ENCODE peak calls at places on chromosome 10, in six cellular contexts. D is K562, A is A549, L is H1, R is HepG2, Z is endothelial cell of umbilical vein. W is an unnamed sample.
A peak's percentile ranks its signal among the peaks of the same experiment; 100 is the strongest.

GRCh38 chr10:88832376-88832775 is 19.3 kb downstream of the ANKRD22 start:
- DNase-seq in A (no peak), Z (no peak), L (no peak), D (no peak), R (no peak), W (no peak)

GRCh38 chr10:75703191-75703861 is 271.9 kb downstream of the LRMDA start:
- DNase-seq in Z (no peak), D (no peak), L (no peak), A (no peak), R (no peak), W (no peak)

GRCh38 chr10:8444630-8445029 is 390.1 kb downstream of the GATA3 start:
- DNase-seq in Z (no peak), A (no peak), D (no peak), L (peak; percentile 51), R (no peak), W (peak; percentile 36)

GRCh38 chr10:20990604-20991003 is 93.5 kb upstream of the NEBL start:
- DNase-seq in A (no peak), L (no peak), D (no peak), R (no peak), Z (no peak), W (no peak)

GRCh38 chr10:94571528-94571927 is 25.9 kb downstream of the HELLS start:
- DNase-seq in L (no peak), D (no peak), R (no peak), A (no peak), Z (no peak), W (no peak)

GRCh38 chr10:103502849-103503660 is 9.6 kb downstream of the NEURL1 start:
- DNase-seq in D (no peak), Z (no peak), R (no peak), A (no peak), L (no peak), W (no peak)

GRCh38 chr10:69449841-69450240 is 1.4 kb upstream of the TSPAN15 start:
- DNase-seq in L (peak; percentile 66), A (peak; percentile 69), R (peak; percentile 73), Z (peak; percentile 76), D (peak; percentile 70), W (peak; percentile 75)

GRCh38 chr10:28177944-28178637 is 124.8 kb downstream of the MPP7 start:
- DNase-seq in Z (peak; percentile 46), L (no peak), A (no peak), D (no peak), R (no peak), W (no peak)

GRCh38 chr10:124935946-124936345 is 6.0 kb upstream of the ZRANB1 start:
- DNase-seq in L (no peak), A (no peak), D (peak; percentile 0), Z (no peak), R (no peak), W (no peak)

GRCh38 chr10:62732841-62733653 is 71.5 kb upstream of the ADO start:
- DNase-seq in Z (no peak), D (no peak), R (no peak), L (no peak), A (no peak), W (no peak)

GRCh38 chr10:24097771-24098207 is 111.1 kb upstream of the KIAA1217 start:
- DNase-seq in Z (no peak), L (no peak), A (no peak), D (no peak), R (peak; percentile 4), W (peak; percentile 11)

GRCh38 chr10:11176746-11177145 is 159.1 kb downstream of the CELF2 start:
- DNase-seq in L (no peak), R (no peak), Z (no peak), A (no peak), D (no peak), W (no peak)

GRCh38 chr10:48611133-48611532 is 6.3 kb upstream of the ARHGAP22 start:
- DNase-seq in R (no peak), A (no peak), L (peak; percentile 28), Z (no peak), D (no peak), W (no peak)
- TF ChIP-seq JUN in R (no peak), A (no peak), L (no peak), Z (no peak), D (no peak), W (no peak)

DNA sequence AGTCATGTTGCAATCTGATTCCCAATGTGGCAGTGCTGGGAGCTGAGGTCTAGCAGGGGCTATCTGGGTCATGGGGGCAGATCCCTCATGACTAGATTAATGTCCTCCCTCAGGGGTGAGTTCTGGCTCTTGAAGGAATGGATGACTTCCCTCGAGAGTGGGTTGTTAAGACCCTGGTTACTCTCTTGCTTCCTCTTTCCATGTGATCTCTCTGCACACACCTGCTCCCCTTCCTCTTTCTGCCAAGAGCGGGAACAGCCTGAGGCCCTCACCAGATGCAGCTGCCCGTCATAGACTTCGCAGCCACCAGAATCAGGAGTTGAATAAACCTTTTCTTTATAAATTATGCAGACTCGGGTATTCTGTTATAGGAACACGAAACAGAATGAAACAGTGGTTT is 37.8 kb downstream of the SFMBT2 start:
- DNase-seq in L (no peak), D (no peak), Z (no peak), R (no peak), A (no peak), W (no peak)
- TF ChIP-seq JUN in L (no peak), D (no peak), Z (no peak), R (no peak), A (no peak), W (no peak)

GRCh38 chr10:43861966-43862751 is 213.5 kb upstream of the ZNF32 start:
- DNase-seq in D (no peak), R (peak; percentile 31), Z (peak; percentile 87), L (peak; percentile 2), A (no peak), W (no peak)
- TF ChIP-seq JUN in D (no peak), R (no peak), Z (no peak), L (no peak), A (no peak), W (no peak)

DNA sequence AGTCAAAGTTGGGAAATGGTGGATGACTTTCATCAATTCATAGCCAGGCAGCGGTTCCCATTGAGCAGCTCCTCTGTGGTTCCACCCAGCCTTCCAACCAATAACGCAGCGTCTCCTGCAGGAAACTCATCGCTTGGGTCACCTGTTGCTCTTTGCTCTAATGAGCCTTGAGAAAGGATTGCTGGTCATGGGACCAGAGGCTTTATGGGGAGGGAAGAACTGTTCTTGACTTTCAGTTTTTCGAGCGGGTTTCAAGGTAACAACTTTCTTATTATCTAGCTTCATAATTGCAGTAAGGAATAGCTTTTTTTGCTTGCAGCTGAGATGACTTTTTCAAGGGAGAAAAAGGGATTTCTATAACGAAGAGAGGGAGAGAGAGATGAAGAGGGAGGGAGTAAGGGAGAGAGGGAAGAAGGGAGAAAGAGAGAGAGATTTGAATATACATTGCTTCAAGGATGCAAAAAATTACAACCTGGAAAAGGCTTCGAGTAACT is 405 bp upstream of the ENTPD1 start:
- DNase-seq in Z (peak; percentile 55), A (no peak), L (no peak), R (peak; percentile 6), D (no peak), W (peak; percentile 46)
- TF ChIP-seq JUN in Z (no peak), A (no peak), L (no peak), R (no peak), D (no peak), W (no peak)

GRCh38 chr10:33204049-33204448 is 130.4 kb downstream of the NRP1 start:
- DNase-seq in R (no peak), D (no peak), L (no peak), A (no peak), Z (no peak), W (no peak)

GRCh38 chr10:33201056-33201780 is 133.2 kb downstream of the NRP1 start:
- DNase-seq in L (no peak), A (no peak), Z (no peak), D (no peak), R (no peak), W (no peak)

GRCh38 chr10:33199731-33200130 is 134.7 kb downstream of the NRP1 start:
- DNase-seq in R (no peak), D (no peak), A (no peak), Z (no peak), L (no peak), W (no peak)

GRCh38 chr10:33198610-33199009 is 135.9 kb downstream of the NRP1 start:
- DNase-seq in R (peak; percentile 30), D (no peak), A (no peak), L (no peak), Z (peak; percentile 24), W (no peak)

DNA sequence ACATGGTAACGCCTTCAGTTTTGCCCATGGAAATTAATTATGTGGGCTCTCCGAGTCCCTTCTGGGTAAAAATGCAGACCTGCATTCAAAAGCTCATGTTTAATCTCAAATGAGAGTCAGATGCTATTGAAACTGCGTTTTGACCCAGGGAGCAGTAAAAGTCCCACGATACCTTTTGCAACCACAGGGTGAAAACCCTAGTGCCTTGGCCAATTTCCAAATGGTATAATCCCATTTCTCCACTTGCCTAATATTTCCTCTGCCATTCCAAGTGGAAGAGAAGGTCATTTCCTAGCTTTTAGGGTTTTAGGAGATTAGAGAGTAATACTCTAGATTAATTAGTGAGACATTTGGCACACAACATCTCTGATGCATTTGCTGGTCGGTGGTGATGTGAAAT is 132.5 kb downstream of the NRP1 start:
- DNase-seq in D (no peak), R (no peak), A (no peak), Z (no peak), L (no peak), W (no peak)
- TF ChIP-seq JUN in D (no peak), R (no peak), A (no peak), Z (no peak), L (no peak), W (no peak)